ENCODE peak calls at places on chromosomes 13 and 19, in six cellular contexts. A, C, D, F, L and P are unnamed samples.

GRCh38 chr19:44930088-44930487 is 11.9 kb upstream of the APOC4 start:
- DNase-seq in D (no peak), C (no peak), F (no peak), L (no peak), A (no peak), P (no peak)

GRCh38 chr13:61415749-61416148 is at the start of gene PCDH20:
- DNase-seq in A (no peak), L (no peak), D (no peak), C (no peak), F (no peak), P (no peak)

GRCh38 chr13:109750376-109750775 is 36.0 kb downstream of the IRS2 start:
- DNase-seq in C (no peak), L (no peak), D (no peak), F (no peak), A (no peak), P (no peak)

GRCh38 chr19:3243851-3244700 is 19.6 kb downstream of the CELF5 start:
- DNase-seq in L (peak), A (peak), C (peak), D (peak), F (no peak), P (peak)

GRCh38 chr13:32471187-32471922 is 43.4 kb upstream of the N4BP2L1 start:
- DNase-seq in L (no peak), D (no peak), C (peak), A (no peak), F (no peak), P (no peak)

GRCh38 chr19:40280608-40281221 is 4.4 kb downstream of the AKT2 start:
- DNase-seq in A (no peak), F (no peak), C (no peak), L (no peak), D (no peak), P (no peak)

GRCh38 chr13:77701305-77701704 is 3.8 kb downstream of the SLAIN1 start:
- DNase-seq in D (no peak), C (no peak), L (no peak), A (no peak), F (no peak), P (no peak)

GRCh38 chr13:73934215-73934623 is 200.0 kb downstream of the KLF12 start:
- DNase-seq in L (no peak), F (no peak), C (no peak), A (no peak), D (no peak), P (no peak)

GRCh38 chr13:92255533-92255932 is 857.1 kb downstream of the GPC5 start:
- DNase-seq in L (no peak), A (no peak), F (no peak), D (no peak), C (no peak), P (no peak)

GRCh38 chr19:50713556-50714236 is 5.9 kb downstream of the SHANK1 start:
- DNase-seq in F (no peak), A (no peak), L (no peak), D (no peak), C (no peak), P (no peak)

GRCh38 chr19:15288146-15288963 is 44.0 kb downstream of the BRD4 start:
- DNase-seq in D (no peak), L (no peak), C (peak), F (peak), A (no peak), P (no peak)

GRCh38 chr19:5942991-5943390 is 28.9 kb downstream of the CAPS start:
- DNase-seq in D (no peak), A (no peak), C (no peak), F (no peak), L (no peak), P (no peak)

GRCh38 chr13:47168086-47168485 is 271.2 kb upstream of the HTR2A start:
- DNase-seq in C (peak), A (no peak), L (no peak), F (no peak), D (no peak), P (no peak)

GRCh38 chr19:50486823-50487515 is 10.3 kb upstream of the GARIN5A start:
- DNase-seq in F (peak), C (peak), D (peak), A (peak), L (no peak), P (no peak)

GRCh38 chr19:33416307-33417215 is 43.1 kb downstream of the CEBPG start:
- DNase-seq in A (peak), D (peak), L (no peak), F (peak), C (peak), P (no peak)